ENCODE peak calls at places on chromosomes 5 and 9, in nine cellular contexts. One of them, this sample, is unnamed.
A peak's percentile ranks its signal among the peaks of the same experiment; 100 is the strongest.

GRCh38 chr5:138636401-138636944 is 61.3 kb upstream of the HSPA9 start:
- DNase-seq in mammary epithelial cell: no peak
- DNase-seq in lower lobe of right lung: no peak
- DNase-seq in endodermal cell: peak; percentile 69
- DNase-seq in tibial artery: no peak
- DNase-seq in heart right ventricle: no peak
- DNase-seq in CD8-positive, alpha-beta T cell: no peak
- DNase-seq in PC-9: no peak
- DNase-seq in upper lobe of right lung: no peak
- DNase-seq in this sample: no peak

GRCh38 chr5:17802256-17802655 is 168.0 kb downstream of the TAF11L14 start:
- DNase-seq in endodermal cell: peak; percentile 69
- DNase-seq in tibial artery: no peak
- DNase-seq in CD8-positive, alpha-beta T cell: no peak
- DNase-seq in PC-9: no peak
- DNase-seq in lower lobe of right lung: no peak
- DNase-seq in upper lobe of right lung: no peak
- DNase-seq in mammary epithelial cell: no peak
- DNase-seq in heart right ventricle: no peak
- DNase-seq in this sample: no peak

GRCh38 chr9:31005086-31005665 is 1379.3 kb upstream of the ACO1 start:
- DNase-seq in CD8-positive, alpha-beta T cell: no peak
- DNase-seq in heart right ventricle: no peak
- DNase-seq in upper lobe of right lung: peak; percentile 32
- DNase-seq in lower lobe of right lung: no peak
- DNase-seq in PC-9: no peak
- DNase-seq in tibial artery: no peak
- DNase-seq in mammary epithelial cell: no peak
- DNase-seq in endodermal cell: no peak
- DNase-seq in this sample: no peak

GRCh38 chr5:177416334-177416733 is 7.0 kb upstream of the F12 start:
- DNase-seq in PC-9: peak; percentile 60
- DNase-seq in tibial artery: no peak
- DNase-seq in lower lobe of right lung: peak; percentile 82
- DNase-seq in endodermal cell: no peak
- DNase-seq in upper lobe of right lung: peak; percentile 85
- DNase-seq in heart right ventricle: no peak
- DNase-seq in CD8-positive, alpha-beta T cell: no peak
- DNase-seq in mammary epithelial cell: peak; percentile 22
- DNase-seq in this sample: no peak

GRCh38 chr5:150034677-150035076 is 34.1 kb downstream of the HMGXB3 start:
- DNase-seq in endodermal cell: no peak
- DNase-seq in CD8-positive, alpha-beta T cell: no peak
- DNase-seq in heart right ventricle: no peak
- DNase-seq in lower lobe of right lung: no peak
- DNase-seq in upper lobe of right lung: no peak
- DNase-seq in mammary epithelial cell: no peak
- DNase-seq in tibial artery: no peak
- DNase-seq in PC-9: no peak
- DNase-seq in this sample: peak; percentile 80

GRCh38 chr5:137706841-137707240 is 29.0 kb downstream of the KLHL3 start:
- DNase-seq in PC-9: no peak
- DNase-seq in tibial artery: no peak
- DNase-seq in heart right ventricle: no peak
- DNase-seq in lower lobe of right lung: no peak
- DNase-seq in endodermal cell: no peak
- DNase-seq in CD8-positive, alpha-beta T cell: no peak
- DNase-seq in upper lobe of right lung: no peak
- DNase-seq in mammary epithelial cell: no peak
- DNase-seq in this sample: no peak

GRCh38 chr5:124670672-124671592 is 75.5 kb downstream of the ZNF608 start:
- DNase-seq in PC-9: no peak
- DNase-seq in tibial artery: no peak
- DNase-seq in CD8-positive, alpha-beta T cell: no peak
- DNase-seq in mammary epithelial cell: peak; percentile 55
- DNase-seq in lower lobe of right lung: no peak
- DNase-seq in upper lobe of right lung: no peak
- DNase-seq in heart right ventricle: no peak
- DNase-seq in endodermal cell: no peak
- DNase-seq in this sample: no peak

GRCh38 chr5:56608216-56608925 is 207.0 kb upstream of the MAP3K1 start:
- DNase-seq in tibial artery: no peak
- DNase-seq in lower lobe of right lung: peak; percentile 47
- DNase-seq in mammary epithelial cell: no peak
- DNase-seq in heart right ventricle: no peak
- DNase-seq in upper lobe of right lung: no peak
- DNase-seq in PC-9: no peak
- DNase-seq in endodermal cell: peak; percentile 57
- DNase-seq in CD8-positive, alpha-beta T cell: no peak
- DNase-seq in this sample: no peak

GRCh38 chr9:69193685-69194032 is 19.6 kb downstream of the TJP2 start:
- DNase-seq in endodermal cell: no peak
- DNase-seq in lower lobe of right lung: no peak
- DNase-seq in tibial artery: no peak
- DNase-seq in CD8-positive, alpha-beta T cell: no peak
- DNase-seq in mammary epithelial cell: no peak
- DNase-seq in upper lobe of right lung: no peak
- DNase-seq in heart right ventricle: no peak
- DNase-seq in PC-9: no peak
- DNase-seq in this sample: no peak

GRCh38 chr5:134116789-134117761 is 2.6 kb downstream of the TCF7 start:
- DNase-seq in lower lobe of right lung: no peak
- DNase-seq in tibial artery: no peak
- DNase-seq in mammary epithelial cell: no peak
- DNase-seq in heart right ventricle: no peak
- DNase-seq in CD8-positive, alpha-beta T cell: peak; percentile 68
- DNase-seq in upper lobe of right lung: no peak
- DNase-seq in PC-9: no peak
- DNase-seq in endodermal cell: no peak
- DNase-seq in this sample: no peak

GRCh38 chr9:7403839-7404238 is 395.7 kb downstream of the DMAC1 start:
- DNase-seq in tibial artery: no peak
- DNase-seq in mammary epithelial cell: no peak
- DNase-seq in upper lobe of right lung: no peak
- DNase-seq in lower lobe of right lung: no peak
- DNase-seq in endodermal cell: no peak
- DNase-seq in CD8-positive, alpha-beta T cell: no peak
- DNase-seq in PC-9: no peak
- DNase-seq in heart right ventricle: no peak
- DNase-seq in this sample: no peak

GRCh38 chr5:142874537-142874936 is 104.4 kb downstream of the ARHGAP26 start:
- DNase-seq in mammary epithelial cell: peak; percentile 72
- DNase-seq in lower lobe of right lung: peak; percentile 90
- DNase-seq in upper lobe of right lung: peak; percentile 94
- DNase-seq in PC-9: peak; percentile 76
- DNase-seq in endodermal cell: no peak
- DNase-seq in heart right ventricle: peak; percentile 85
- DNase-seq in CD8-positive, alpha-beta T cell: no peak
- DNase-seq in tibial artery: peak; percentile 98
- DNase-seq in this sample: no peak

GRCh38 chr5:56259002-56259511 is 25.9 kb upstream of the ANKRD55 start:
- DNase-seq in heart right ventricle: no peak
- DNase-seq in PC-9: peak; percentile 67
- DNase-seq in tibial artery: no peak
- DNase-seq in CD8-positive, alpha-beta T cell: no peak
- DNase-seq in endodermal cell: no peak
- DNase-seq in upper lobe of right lung: no peak
- DNase-seq in mammary epithelial cell: peak; percentile 91
- DNase-seq in lower lobe of right lung: no peak
- DNase-seq in this sample: peak; percentile 90

GRCh38 chr5:8729437-8729836 is 816.4 kb downstream of the SEMA5A start:
- DNase-seq in endodermal cell: no peak
- DNase-seq in mammary epithelial cell: no peak
- DNase-seq in tibial artery: no peak
- DNase-seq in CD8-positive, alpha-beta T cell: no peak
- DNase-seq in heart right ventricle: no peak
- DNase-seq in upper lobe of right lung: no peak
- DNase-seq in PC-9: no peak
- DNase-seq in lower lobe of right lung: no peak
- DNase-seq in this sample: no peak

GRCh38 chr5:162434311-162434710 is 366.7 kb downstream of the GABRG2 start:
- DNase-seq in mammary epithelial cell: no peak
- DNase-seq in PC-9: no peak
- DNase-seq in endodermal cell: no peak
- DNase-seq in CD8-positive, alpha-beta T cell: no peak
- DNase-seq in tibial artery: no peak
- DNase-seq in lower lobe of right lung: no peak
- DNase-seq in heart right ventricle: no peak
- DNase-seq in upper lobe of right lung: no peak
- DNase-seq in this sample: no peak

GRCh38 chr9:87036482-87036881 is 89.2 kb upstream of the GAS1 start:
- DNase-seq in PC-9: no peak
- DNase-seq in tibial artery: no peak
- DNase-seq in upper lobe of right lung: no peak
- DNase-seq in heart right ventricle: no peak
- DNase-seq in lower lobe of right lung: no peak
- DNase-seq in endodermal cell: no peak
- DNase-seq in mammary epithelial cell: no peak
- DNase-seq in CD8-positive, alpha-beta T cell: no peak
- DNase-seq in this sample: no peak

DNA sequence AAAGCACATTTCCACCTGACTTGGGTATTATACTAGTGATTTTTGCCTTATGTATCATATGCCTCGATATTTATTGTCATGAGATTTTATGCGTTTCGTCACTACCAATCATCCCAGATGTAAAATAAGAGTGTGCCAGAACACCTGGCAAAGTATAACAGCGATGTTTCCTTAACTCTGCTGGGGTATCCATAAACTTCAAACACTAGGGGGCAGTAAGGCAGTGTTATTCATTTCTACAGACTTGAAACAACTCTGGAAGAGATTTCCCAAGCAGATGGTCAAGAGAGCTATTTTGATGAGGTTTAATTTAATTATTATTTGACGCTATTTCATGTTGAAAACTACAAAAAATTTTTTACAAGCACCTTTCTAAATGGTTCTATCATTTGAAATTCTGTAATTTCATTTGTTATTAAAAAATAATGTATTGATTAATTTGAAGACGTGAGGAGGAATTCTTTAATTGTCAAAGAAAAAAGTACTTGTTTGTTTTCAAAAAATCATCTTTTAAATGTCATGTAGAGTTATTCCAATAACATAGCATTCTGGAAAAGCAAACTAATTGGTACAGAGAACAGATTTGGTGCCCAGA is 388.5 kb upstream of the CTNND2 start:
- DNase-seq in heart right ventricle: no peak
- DNase-seq in CD8-positive, alpha-beta T cell: no peak
- DNase-seq in mammary epithelial cell: peak; percentile 6
- DNase-seq in lower lobe of right lung: no peak
- DNase-seq in PC-9: no peak
- DNase-seq in tibial artery: no peak
- DNase-seq in upper lobe of right lung: no peak
- DNase-seq in endodermal cell: peak; percentile 52
- DNase-seq in this sample: no peak
- TF ChIP-seq CTCF in heart right ventricle: no peak
- TF ChIP-seq CTCF in CD8-positive, alpha-beta T cell: no peak
- TF ChIP-seq CTCF in mammary epithelial cell: peak; percentile 58
- TF ChIP-seq CTCF in lower lobe of right lung: no peak
- TF ChIP-seq CTCF in PC-9: peak; percentile 72
- TF ChIP-seq CTCF in tibial artery: no peak
- TF ChIP-seq CTCF in upper lobe of right lung: no peak
- TF ChIP-seq CTCF in endodermal cell: peak; percentile 80
- TF ChIP-seq CTCF in this sample: no peak

GRCh38 chr5:123116757-123117156 is 27.7 kb downstream of the PRDM6 start:
- DNase-seq in PC-9: no peak
- DNase-seq in endodermal cell: no peak
- DNase-seq in CD8-positive, alpha-beta T cell: no peak
- DNase-seq in mammary epithelial cell: no peak
- DNase-seq in heart right ventricle: no peak
- DNase-seq in tibial artery: no peak
- DNase-seq in lower lobe of right lung: no peak
- DNase-seq in upper lobe of right lung: no peak
- DNase-seq in this sample: no peak
- H3K27ac ChIP-seq in PC-9: no peak overlapping the region
- H3K27ac ChIP-seq in endodermal cell: no peak overlapping the region
- H3K27ac ChIP-seq in CD8-positive, alpha-beta T cell: no peak overlapping the region
- H3K27ac ChIP-seq in mammary epithelial cell: no peak overlapping the region
- H3K27ac ChIP-seq in heart right ventricle: no peak overlapping the region
- H3K27ac ChIP-seq in tibial artery: peak overlapping the region; percentile 55
- H3K27ac ChIP-seq in lower lobe of right lung: no peak overlapping the region
- H3K27ac ChIP-seq in upper lobe of right lung: no peak overlapping the region
- H3K27ac ChIP-seq in this sample: no peak overlapping the region

DNA sequence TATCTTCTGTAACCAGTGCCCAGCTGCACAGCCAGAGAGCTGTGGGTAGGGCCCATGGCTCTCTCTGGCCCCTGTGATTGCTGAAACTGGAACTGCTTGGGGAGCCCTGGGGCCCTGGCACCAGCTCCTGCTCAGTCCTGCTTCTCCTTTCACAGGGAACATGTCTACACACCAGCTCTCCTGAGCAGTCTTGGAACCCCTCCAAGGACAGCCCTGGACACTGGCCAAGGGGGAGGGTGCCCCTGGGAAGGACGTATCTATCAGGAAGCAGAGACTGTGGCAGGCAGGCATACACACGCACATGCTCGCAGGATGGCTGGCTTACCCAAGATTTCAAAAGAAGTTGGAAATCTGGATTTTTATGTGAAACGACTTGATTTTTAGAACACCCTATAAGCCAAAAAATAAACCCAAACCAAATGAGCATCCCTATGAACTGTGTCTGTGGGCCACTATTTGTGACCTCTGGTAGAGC is 8.8 kb upstream of the TRAF1 start:
- DNase-seq in PC-9: peak; percentile 77
- DNase-seq in CD8-positive, alpha-beta T cell: no peak
- DNase-seq in mammary epithelial cell: peak; percentile 99
- DNase-seq in heart right ventricle: peak; percentile 96
- DNase-seq in upper lobe of right lung: peak; percentile 97
- DNase-seq in tibial artery: peak; percentile 100
- DNase-seq in endodermal cell: peak; percentile 21
- DNase-seq in lower lobe of right lung: peak; percentile 96
- DNase-seq in this sample: peak; percentile 80
- H3K4me3 ChIP-seq in PC-9: no peak overlapping the region
- H3K4me3 ChIP-seq in CD8-positive, alpha-beta T cell: no peak overlapping the region
- H3K4me3 ChIP-seq in mammary epithelial cell: no peak overlapping the region
- H3K4me3 ChIP-seq in heart right ventricle: no peak overlapping the region
- H3K4me3 ChIP-seq in upper lobe of right lung: no peak overlapping the region
- H3K4me3 ChIP-seq in tibial artery: peak overlapping the region; percentile 24
- H3K4me3 ChIP-seq in endodermal cell: no peak overlapping the region
- H3K4me3 ChIP-seq in lower lobe of right lung: no peak overlapping the region
- H3K4me3 ChIP-seq in this sample: no peak overlapping the region

GRCh38 chr9:24828687-24829086 is 283.0 kb upstream of the IZUMO3 start:
- DNase-seq in lower lobe of right lung: no peak
- DNase-seq in upper lobe of right lung: no peak
- DNase-seq in PC-9: no peak
- DNase-seq in heart right ventricle: no peak
- DNase-seq in tibial artery: no peak
- DNase-seq in CD8-positive, alpha-beta T cell: no peak
- DNase-seq in mammary epithelial cell: no peak
- DNase-seq in endodermal cell: no peak
- DNase-seq in this sample: no peak

DNA sequence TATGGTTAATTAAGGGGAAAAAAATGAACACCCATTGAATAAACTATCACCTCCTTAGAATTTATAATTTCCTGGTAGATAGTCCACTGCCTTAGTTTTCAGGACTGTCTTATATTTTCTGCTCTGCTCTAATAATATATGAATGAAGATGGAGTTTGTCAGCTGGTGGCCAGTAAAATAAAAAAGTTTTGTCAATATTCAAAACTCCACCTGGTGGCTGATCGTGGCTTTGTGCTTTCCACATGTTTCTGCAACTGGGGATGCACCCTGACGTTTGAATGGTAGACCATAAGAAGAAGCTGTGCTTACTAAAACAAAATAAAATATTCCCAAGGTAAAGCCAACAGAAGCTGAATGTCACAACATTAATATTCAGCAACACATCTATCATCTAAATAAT is 286.6 kb upstream of the IZUMO3 start:
- DNase-seq in lower lobe of right lung: no peak
- DNase-seq in mammary epithelial cell: no peak
- DNase-seq in endodermal cell: peak; percentile 68
- DNase-seq in PC-9: no peak
- DNase-seq in heart right ventricle: no peak
- DNase-seq in upper lobe of right lung: no peak
- DNase-seq in tibial artery: no peak
- DNase-seq in CD8-positive, alpha-beta T cell: no peak
- DNase-seq in this sample: no peak
- TF ChIP-seq CTCF in lower lobe of right lung: no peak
- TF ChIP-seq CTCF in mammary epithelial cell: peak; percentile 52
- TF ChIP-seq CTCF in endodermal cell: peak; percentile 84
- TF ChIP-seq CTCF in PC-9: peak; percentile 44
- TF ChIP-seq CTCF in heart right ventricle: no peak
- TF ChIP-seq CTCF in upper lobe of right lung: peak; percentile 16
- TF ChIP-seq CTCF in tibial artery: no peak
- TF ChIP-seq CTCF in CD8-positive, alpha-beta T cell: no peak
- TF ChIP-seq CTCF in this sample: no peak